ENCODE peak calls at places on chromosomes 1 and 21, in eight cellular contexts. H, K, R, P, W, G, O and E are unnamed samples.
A peak's percentile ranks its signal among the peaks of the same experiment; 100 is the strongest.

GRCh38 chr1:46535063-46535462 is 16.4 kb downstream of the KNCN start:
- DNase-seq in H (no peak), K (no peak), R (no peak), P (no peak), W (peak; percentile 73), G (no peak), O (no peak), E (no peak)

GRCh38 chr1:114340906-114341698 is 169.9 kb downstream of the TRIM33 start:
- DNase-seq in H (no peak), K (no peak), R (no peak), P (no peak), W (no peak), G (no peak), O (no peak), E (no peak)

GRCh38 chr21:18950045-18950740 is 546.6 kb upstream of the TMPRSS15 start:
- DNase-seq in H (no peak), K (no peak), R (no peak), P (no peak), W (no peak), G (no peak), O (no peak), E (no peak)

GRCh38 chr1:200153277-200154055 is 126.0 kb downstream of the NR5A2 start:
- DNase-seq in H (no peak), K (no peak), R (no peak), P (no peak), W (no peak), G (no peak), O (no peak), E (no peak)

GRCh38 chr1:94796269-94796668 is 23.9 kb upstream of the SLC44A3 start:
- DNase-seq in H (no peak), K (no peak), R (no peak), P (no peak), W (no peak), G (no peak), O (no peak), E (no peak)

GRCh38 chr21:36688324-36688723 is 10.6 kb upstream of the SIM2 start:
- DNase-seq in H (no peak), K (no peak), R (no peak), P (no peak), W (no peak), G (no peak), O (no peak), E (no peak)

GRCh38 chr1:164805399-164805798 is 246.4 kb downstream of the PBX1 start:
- DNase-seq in H (no peak), K (no peak), R (no peak), P (no peak), W (no peak), G (no peak), O (no peak), E (no peak)

GRCh38 chr1:113835686-113836290 is 23.5 kb upstream of the RSBN1 start:
- DNase-seq in H (peak; percentile 42), K (no peak), R (no peak), P (no peak), W (no peak), G (no peak), O (no peak), E (no peak)

GRCh38 chr1:235972316-235973090 is 92.4 kb downstream of the NID1 start:
- DNase-seq in H (no peak), K (no peak), R (no peak), P (peak; percentile 48), W (no peak), G (no peak), O (no peak), E (no peak)

GRCh38 chr1:10105484-10105883 is 72.7 kb downstream of the UBE4B start:
- DNase-seq in H (no peak), K (peak; percentile 21), R (no peak), P (no peak), W (no peak), G (no peak), O (no peak), E (no peak)

GRCh38 chr21:42559326-42559725 is 45.7 kb downstream of the SLC37A1 start:
- DNase-seq in H (no peak), K (no peak), R (peak; percentile 49), P (peak; percentile 43), W (no peak), G (peak; percentile 31), O (no peak), E (no peak)

GRCh38 chr1:109256085-109256484 is 6.7 kb downstream of the CELSR2 start:
- DNase-seq in H (no peak), K (no peak), R (peak; percentile 45), P (no peak), W (no peak), G (no peak), O (no peak), E (no peak)

GRCh38 chr1:184954232-184954995 is 19.9 kb downstream of the NIBAN1 start:
- DNase-seq in H (no peak), K (no peak), R (no peak), P (no peak), W (peak; percentile 19), G (no peak), O (no peak), E (no peak)

GRCh38 chr1:200979574-200980451 is 43.7 kb downstream of the KIF21B start:
- DNase-seq in H (peak; percentile 74), K (no peak), R (peak; percentile 78), P (no peak), W (no peak), G (no peak), O (peak; percentile 38), E (no peak)

GRCh38 chr1:7638078-7638477 is 133.0 kb upstream of the VAMP3 start:
- DNase-seq in H (peak; percentile 58), K (no peak), R (no peak), P (no peak), W (no peak), G (no peak), O (no peak), E (no peak)

GRCh38 chr1:27010226-27010994 is 2.2 kb downstream of the TENT5B start:
- DNase-seq in H (no peak), K (no peak), R (no peak), P (no peak), W (no peak), G (peak; percentile 70), O (no peak), E (no peak)

GRCh38 chr1:214234635-214235025 is 46.3 kb upstream of the SMYD2 start:
- DNase-seq in H (no peak), K (no peak), R (no peak), P (no peak), W (no peak), G (no peak), O (no peak), E (no peak)

GRCh38 chr1:93704063-93704462 is 22.4 kb upstream of the BCAR3 start:
- DNase-seq in H (no peak), K (no peak), R (no peak), P (peak; percentile 52), W (no peak), G (no peak), O (peak; percentile 78), E (no peak)

DNA sequence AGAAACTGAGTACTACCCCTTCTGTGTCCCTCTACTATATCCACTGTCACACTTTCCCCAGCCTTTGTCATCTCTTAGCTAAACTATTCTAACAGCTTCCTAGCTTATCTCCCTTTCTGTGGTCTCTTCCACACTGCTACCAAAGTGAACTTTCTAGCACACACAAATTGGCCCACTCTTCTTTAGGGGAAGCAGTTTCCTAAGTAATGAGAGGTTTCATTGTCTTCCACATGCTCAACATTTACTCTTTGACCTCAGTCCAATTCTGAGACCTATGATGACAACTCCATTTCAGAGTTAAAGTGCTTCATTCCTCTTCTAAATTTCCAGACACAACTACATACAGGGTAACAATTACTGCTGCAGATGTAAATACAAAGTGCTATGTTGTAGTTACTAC is 32.9 kb downstream of the SCYL3 start:
- DNase-seq in H (no peak), K (no peak), R (no peak), P (no peak), W (no peak), G (no peak), O (no peak), E (no peak)
- H3K36me3 ChIP-seq in H (no peaks in the 10 kb centered on the region), K (peaks cover 16% of the 10 kb centered on the region), R (peaks cover 7% of the 10 kb centered on the region), P (peaks cover 96% of the 10 kb centered on the region), W (peaks cover 31% of the 10 kb centered on the region), G (peaks cover 6% of the 10 kb centered on the region), O (peaks cover 16% of the 10 kb centered on the region), E (peaks cover 92% of the 10 kb centered on the region)

DNA sequence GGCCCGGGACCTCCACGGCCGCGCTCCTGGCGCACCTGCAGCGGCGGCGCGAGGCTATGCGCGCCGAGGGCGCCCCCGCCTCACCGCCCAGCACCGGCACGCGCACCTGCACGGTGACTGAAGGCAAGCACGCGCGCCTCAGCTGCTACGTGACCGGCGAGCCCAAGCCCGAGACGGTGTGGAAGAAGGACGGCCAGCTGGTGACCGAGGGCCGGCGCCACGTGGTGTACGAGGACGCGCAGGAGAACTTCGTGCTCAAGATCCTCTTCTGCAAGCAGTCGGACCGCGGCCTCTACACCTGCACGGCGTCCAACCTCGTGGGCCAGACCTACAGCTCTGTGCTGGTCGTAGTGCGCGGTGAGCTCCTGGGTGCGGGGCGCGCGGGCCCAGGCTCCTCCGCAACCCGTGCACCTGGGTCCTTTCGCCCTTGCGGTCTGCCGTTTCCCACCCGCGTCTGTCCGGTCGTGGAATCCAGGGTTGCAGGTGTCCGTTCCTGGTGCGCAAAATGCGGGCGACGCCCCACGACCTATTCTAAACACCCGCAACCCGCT is 4.6 kb downstream of the OBSCN start:
- DNase-seq in H (peak; percentile 51), K (no peak), R (peak; percentile 76), P (no peak), W (no peak), G (no peak), O (no peak), E (no peak)
- H3K4me3 ChIP-seq in H (peak overlapping the region; percentile 62), K (peak overlapping the region; percentile 91), R (no peak overlapping the region), P (peak overlapping the region; percentile 49), W (no peak overlapping the region), G (peak overlapping the region; percentile 40), O (no peak overlapping the region), E (peak overlapping the region; percentile 49)

GRCh38 chr1:198244772-198245171 is 88.0 kb downstream of the NEK7 start:
- DNase-seq in H (no peak), K (no peak), R (no peak), P (no peak), W (no peak), G (no peak), O (no peak), E (no peak)

GRCh38 chr1:198245379-198245778 is 88.6 kb downstream of the NEK7 start:
- DNase-seq in H (no peak), K (no peak), R (no peak), P (no peak), W (peak; percentile 47), G (no peak), O (no peak), E (no peak)

GRCh38 chr1:198241553-198241952 is 84.8 kb downstream of the NEK7 start:
- DNase-seq in H (no peak), K (no peak), R (no peak), P (no peak), W (no peak), G (no peak), O (no peak), E (no peak)

GRCh38 chr1:198246331-198246730 is 89.5 kb downstream of the NEK7 start:
- DNase-seq in H (no peak), K (no peak), R (no peak), P (no peak), W (no peak), G (no peak), O (no peak), E (no peak)
- H3K36me3 ChIP-seq in H (no peaks in the 10 kb centered on the region), K (no peaks in the 10 kb centered on the region), R (no peaks in the 10 kb centered on the region), P (no peaks in the 10 kb centered on the region), W (no peaks in the 10 kb centered on the region), G (no peaks in the 10 kb centered on the region), O (no peaks in the 10 kb centered on the region), E (peaks cover 6% of the 10 kb centered on the region)

DNA sequence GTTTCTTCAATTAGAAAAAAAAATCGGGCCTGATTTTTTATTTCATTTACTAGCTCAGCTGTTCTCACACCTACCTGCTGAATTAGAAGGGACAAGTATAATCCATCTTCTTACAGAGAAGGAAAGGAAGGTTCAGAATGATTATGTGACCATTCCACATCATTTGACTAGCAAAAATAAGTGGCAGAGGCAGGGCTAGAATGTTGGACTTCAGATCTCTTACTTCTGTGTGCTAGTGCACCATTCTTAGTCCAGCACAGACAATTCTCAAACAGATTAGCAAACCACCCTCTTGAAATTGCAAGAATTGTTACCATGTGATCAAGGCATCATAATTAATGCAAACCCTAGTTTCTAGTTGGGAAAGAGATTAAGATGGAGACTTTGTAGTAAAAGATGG is 32.7 kb downstream of the CTH start:
- DNase-seq in H (no peak), K (no peak), R (no peak), P (no peak), W (no peak), G (no peak), O (no peak), E (no peak)
- H3K4me3 ChIP-seq in H (no peak overlapping the region), K (no peak overlapping the region), R (no peak overlapping the region), P (no peak overlapping the region), W (no peak overlapping the region), G (no peak overlapping the region), O (no peak overlapping the region), E (no peak overlapping the region)